ENCODE peak calls at places on chromosomes 2 and 18, in six cellular contexts. E, M, R, Z, I and P are unnamed samples.

GRCh38 chr18:78994531-78994930 is 14.9 kb downstream of the SALL3 start:
- DNase-seq in E (no peak), M (no peak), R (no peak), Z (no peak), I (no peak), P (no peak)

GRCh38 chr2:3282056-3282998 is 95.3 kb downstream of the EIPR1 start:
- DNase-seq in E (peak; percentile 36), M (no peak), R (no peak), Z (no peak), I (peak; percentile 24), P (peak; percentile 64)

GRCh38 chr2:23703583-23704385 is 223.1 kb downstream of the ATAD2B start:
- DNase-seq in E (no peak), M (no peak), R (no peak), Z (no peak), I (peak; percentile 9), P (no peak)

GRCh38 chr2:233051241-233052149 is 8.6 kb upstream of the INPP5D start:
- DNase-seq in E (no peak), M (peak; percentile 35), R (no peak), Z (no peak), I (peak; percentile 62), P (no peak)

GRCh38 chr2:229800997-229801754 is 86.8 kb upstream of the DNER start:
- DNase-seq in E (no peak), M (peak; percentile 57), R (peak; percentile 45), Z (peak; percentile 54), I (peak; percentile 54), P (peak; percentile 48)

GRCh38 chr2:127704641-127705243 is 3.4 kb downstream of the SFT2D3 start:
- DNase-seq in E (no peak), M (no peak), R (no peak), Z (no peak), I (peak; percentile 15), P (no peak)

GRCh38 chr2:9374071-9374730 is 49.1 kb downstream of the ITGB1BP1 start:
- DNase-seq in E (no peak), M (no peak), R (no peak), Z (no peak), I (no peak), P (no peak)

GRCh38 chr2:54523336-54523959 is 67.3 kb downstream of the SPTBN1 start:
- DNase-seq in E (no peak), M (no peak), R (no peak), Z (no peak), I (peak; percentile 54), P (no peak)

GRCh38 chr2:11581129-11581796 is 47.4 kb downstream of the GREB1 start:
- DNase-seq in E (no peak), M (no peak), R (no peak), Z (no peak), I (peak; percentile 13), P (no peak)

GRCh38 chr2:190763901-190764514 is 115.1 kb downstream of the NAB1 start:
- DNase-seq in E (no peak), M (no peak), R (no peak), Z (no peak), I (no peak), P (no peak)

GRCh38 chr2:201883559-201883958 is 77.2 kb downstream of the CDK15 start:
- DNase-seq in E (no peak), M (no peak), R (no peak), Z (no peak), I (no peak), P (no peak)

GRCh38 chr2:143577489-143577888 is 448.3 kb downstream of the ARHGAP15 start:
- DNase-seq in E (no peak), M (no peak), R (no peak), Z (no peak), I (no peak), P (no peak)

GRCh38 chr18:76687271-76688006 is 134.9 kb upstream of the ZNF236 start:
- DNase-seq in E (peak; percentile 34), M (no peak), R (no peak), Z (no peak), I (no peak), P (no peak)

GRCh38 chr2:66957198-66957597 is 439.9 kb upstream of the ETAA1 start:
- DNase-seq in E (no peak), M (no peak), R (no peak), Z (no peak), I (peak; percentile 9), P (no peak)

GRCh38 chr2:48092846-48093498 is 186.7 kb upstream of the FBXO11 start:
- DNase-seq in E (no peak), M (no peak), R (no peak), Z (no peak), I (peak; percentile 20), P (no peak)

GRCh38 chr2:179297922-179298321 is 33.3 kb upstream of the SESTD1 start:
- DNase-seq in E (no peak), M (no peak), R (no peak), Z (no peak), I (no peak), P (no peak)

GRCh38 chr2:177489719-177490301 is 97.2 kb downstream of the AGPS start:
- DNase-seq in E (no peak), M (peak; percentile 6), R (no peak), Z (no peak), I (peak; percentile 42), P (peak; percentile 0)

GRCh38 chr2:157898591-157898996 is 22.5 kb upstream of the ACVR1 start:
- DNase-seq in E (no peak), M (no peak), R (no peak), Z (no peak), I (peak; percentile 76), P (no peak)

GRCh38 chr2:106115250-106115649 is 78.9 kb downstream of the UXS1 start:
- DNase-seq in E (no peak), M (no peak), R (no peak), Z (no peak), I (peak; percentile 59), P (no peak)

GRCh38 chr18:3451166-3451988 is 1.4 kb downstream of the TGIF1 start:
- DNase-seq in E (no peak), M (peak; percentile 97), R (peak; percentile 9), Z (peak; percentile 75), I (peak; percentile 95), P (no peak)

GRCh38 chr2:100235098-100235497 is 87.2 kb downstream of the LONRF2 start:
- DNase-seq in E (no peak), M (no peak), R (no peak), Z (no peak), I (no peak), P (no peak)

GRCh38 chr2:61770746-61771145 is 83.1 kb downstream of the FAM161A start:
- DNase-seq in E (peak; percentile 61), M (no peak), R (no peak), Z (no peak), I (peak; percentile 28), P (no peak)

GRCh38 chr2:10880586-10881321 is 31.0 kb upstream of the KCNF1 start:
- DNase-seq in E (no peak), M (no peak), R (no peak), Z (no peak), I (no peak), P (no peak)

GRCh38 chr2:40199758-40200157 is 252.1 kb downstream of the SLC8A1 start:
- DNase-seq in E (no peak), M (no peak), R (no peak), Z (no peak), I (peak; percentile 66), P (no peak)

GRCh38 chr2:242035858-242036652 is 166.5 kb downstream of the RTP5 start:
- DNase-seq in E (no peak), M (no peak), R (no peak), Z (no peak), I (no peak), P (no peak)

GRCh38 chr2:218861645-218862318 is 2.2 kb downstream of the WNT6 start:
- DNase-seq in E (no peak), M (no peak), R (no peak), Z (no peak), I (no peak), P (no peak)

GRCh38 chr2:112092286-112093041 is 37.4 kb downstream of the TMEM87B start:
- DNase-seq in E (no peak), M (no peak), R (no peak), Z (no peak), I (peak; percentile 71), P (no peak)

GRCh38 chr2:118168606-118169005 is 80.3 kb downstream of the INSIG2 start:
- DNase-seq in E (no peak), M (no peak), R (no peak), Z (no peak), I (peak; percentile 9), P (no peak)

GRCh38 chr2:451495-451894 is 163.6 kb upstream of the ALKAL2 start:
- DNase-seq in E (no peak), M (no peak), R (no peak), Z (no peak), I (no peak), P (no peak)

GRCh38 chr2:218569038-218569431 is 396 bp downstream of the CNOT9 start:
- DNase-seq in E (no peak), M (peak; percentile 74), R (no peak), Z (no peak), I (peak; percentile 64), P (no peak)

GRCh38 chr18:11320981-11321380 is 171.6 kb upstream of the PIEZO2 start:
- DNase-seq in E (no peak), M (no peak), R (no peak), Z (no peak), I (peak; percentile 78), P (no peak)

GRCh38 chr2:9806656-9807055 is 36.6 kb upstream of the TAF1B start:
- DNase-seq in E (no peak), M (no peak), R (no peak), Z (no peak), I (no peak), P (no peak)

GRCh38 chr18:31424383-31424988 is 23.1 kb upstream of the DSG3 start:
- DNase-seq in E (no peak), M (peak; percentile 57), R (peak; percentile 5), Z (peak; percentile 41), I (no peak), P (no peak)

GRCh38 chr2:96146881-96147592 is 1.8 kb upstream of the DUSP2 start:
- DNase-seq in E (no peak), M (no peak), R (no peak), Z (no peak), I (no peak), P (no peak)

GRCh38 chr2:118016911-118017310 is 3.0 kb upstream of the CCDC93 start:
- DNase-seq in E (no peak), M (no peak), R (no peak), Z (no peak), I (no peak), P (no peak)

GRCh38 chr2:177289824-177290632 is 25.5 kb upstream of the NFE2L2 start:
- DNase-seq in E (no peak), M (no peak), R (no peak), Z (no peak), I (no peak), P (no peak)

GRCh38 chr2:232888839-232889529 is 18.9 kb downstream of the SNORC start:
- DNase-seq in E (no peak), M (no peak), R (no peak), Z (no peak), I (no peak), P (no peak)

GRCh38 chr2:25281581-25281980 is 60.1 kb downstream of the DNMT3A start:
- DNase-seq in E (no peak), M (no peak), R (no peak), Z (no peak), I (no peak), P (no peak)